ENCODE peak calls at places on chromosomes 5 and 9, in five cellular contexts. J is NCI-H1694; D is DMS153; A is stimulated activated CD4-positive, alpha-beta T cell treated with anti-CD3 and anti-CD28 coated beads, Interleukin-4, amount 100 ng/mL, for 24 hours; L is HTR-8/SVneo. K is an unnamed sample.

GRCh38 chr9:108851138-108851537 is 4.6 kb downstream of the ACTL7B start:
- DNase-seq in J (no peak), D (no peak), A (no peak), L (no peak), K (no peak)

GRCh38 chr9:33165263-33166151 is 1.6 kb downstream of the B4GALT1 start:
- DNase-seq in J (no peak), D (no peak), A (peak), L (no peak), K (no peak)

GRCh38 chr5:633521-633955 is 21.4 kb downstream of the CEP72 start:
- DNase-seq in J (no peak), D (no peak), A (no peak), L (peak), K (peak)

GRCh38 chr5:100826133-100826532 is 76.9 kb downstream of the ST8SIA4 start:
- DNase-seq in J (peak), D (no peak), A (no peak), L (no peak), K (no peak)

GRCh38 chr5:133962801-133963476 is 5.5 kb downstream of the C5orf15 start:
- DNase-seq in J (no peak), D (no peak), A (no peak), L (no peak), K (no peak)

GRCh38 chr5:125668904-125669303 is 754.3 kb upstream of the GRAMD2B start:
- DNase-seq in J (no peak), D (no peak), A (no peak), L (no peak), K (no peak)

GRCh38 chr5:138354926-138355378 is 2.5 kb downstream of the KDM3B start:
- DNase-seq in J (no peak), D (no peak), A (peak), L (peak), K (no peak)

GRCh38 chr5:139183502-139183901 is 14.7 kb downstream of the SIL1 start:
- DNase-seq in J (no peak), D (no peak), A (no peak), L (no peak), K (no peak)

GRCh38 chr9:122134822-122135528 is 24.6 kb downstream of the NDUFA8 start:
- DNase-seq in J (no peak), D (no peak), A (no peak), L (no peak), K (no peak)

GRCh38 chr5:69276422-69277174 is 41.9 kb downstream of the CDK7 start:
- DNase-seq in J (no peak), D (no peak), A (no peak), L (no peak), K (no peak)

GRCh38 chr5:142048272-142048671 is 35.4 kb upstream of the GNPDA1 start:
- DNase-seq in J (no peak), D (no peak), A (no peak), L (no peak), K (no peak)

GRCh38 chr5:104977530-104977929 is 1414.9 kb upstream of the NUDT12 start:
- DNase-seq in J (no peak), D (peak), A (no peak), L (no peak), K (no peak)

GRCh38 chr9:98087420-98088354 is 31.2 kb downstream of the NANS start:
- DNase-seq in J (no peak), D (peak), A (no peak), L (no peak), K (no peak)

GRCh38 chr9:35395076-35395675 is 94.7 kb upstream of the RUSC2 start:
- DNase-seq in J (no peak), D (no peak), A (no peak), L (no peak), K (no peak)

GRCh38 chr5:41097642-41098041 is 26.5 kb upstream of the MROH2B start:
- DNase-seq in J (peak), D (no peak), A (no peak), L (no peak), K (no peak)

GRCh38 chr5:35405938-35406337 is 175.7 kb upstream of the PRLR start:
- DNase-seq in J (no peak), D (no peak), A (no peak), L (no peak), K (no peak)

GRCh38 chr9:76027426-76027825 is 137.0 kb downstream of the PCSK5 start:
- DNase-seq in J (no peak), D (no peak), A (no peak), L (no peak), K (no peak)

GRCh38 chr9:136820947-136821332 is 13.2 kb downstream of the RABL6 start:
- DNase-seq in J (no peak), D (no peak), A (no peak), L (no peak), K (no peak)

GRCh38 chr5:145825751-145826180 is 9.4 kb downstream of the PRELID2 start:
- DNase-seq in J (peak), D (peak), A (no peak), L (peak), K (no peak)